ENCODE peak calls at places on chromosomes 7 and 10, in nine cellular contexts. D is astrocyte of the cerebellum; M is BE2C; E is HCT116; Z is activated CD8-positive, alpha-beta T cell treated with anti-CD3 and anti-CD28 coated beads for 36 hours; R is endothelial cell; H is ovary; S is progenitor cell of endocrine pancreas; F is chondrocyte. A is an unnamed sample.
A peak's percentile ranks its signal among the peaks of the same experiment; 100 is the strongest.

GRCh38 chr7:115561341-115562110 is 469.0 kb downstream of the TFEC start:
- DNase-seq in Z (no peak), E (no peak), M (no peak), S (no peak), H (no peak), R (no peak), F (no peak), D (peak; percentile 44), A (no peak)

GRCh38 chr10:4546500-4546899 is 279.5 kb upstream of the AKR1E2 start:
- DNase-seq in M (no peak), D (peak; percentile 55), F (no peak), Z (peak; percentile 55), S (no peak), H (no peak), E (peak; percentile 16), R (no peak), A (no peak)

GRCh38 chr10:49309691-49310371 is 10.9 kb downstream of the C10orf71 start:
- DNase-seq in S (no peak), M (no peak), Z (peak; percentile 52), E (no peak), D (no peak), F (no peak), H (no peak), R (no peak), A (peak; percentile 51)

GRCh38 chr7:35366167-35367155 is 112.6 kb upstream of the TBX20 start:
- DNase-seq in H (no peak), E (no peak), F (no peak), R (no peak), S (no peak), D (no peak), M (peak; percentile 38), Z (no peak), A (no peak)

GRCh38 chr10:79208251-79208983 is 138.9 kb upstream of the PPIF start:
- DNase-seq in F (peak; percentile 65), E (no peak), H (no peak), S (no peak), Z (no peak), M (no peak), D (no peak), R (no peak), A (no peak)

GRCh38 chr10:34392641-34393170 is 422.4 kb downstream of the PARD3 start:
- DNase-seq in S (no peak), H (no peak), M (no peak), Z (no peak), E (no peak), R (no peak), D (no peak), F (no peak), A (no peak)

GRCh38 chr7:77846317-77847092 is 47.9 kb downstream of the PHTF2 start:
- DNase-seq in M (no peak), E (no peak), H (no peak), F (no peak), R (no peak), D (no peak), Z (no peak), S (no peak), A (no peak)

GRCh38 chr7:84701524-84702306 is 485.1 kb downstream of the SEMA3D start:
- DNase-seq in D (peak; percentile 96), F (no peak), E (peak; percentile 94), M (no peak), Z (no peak), R (no peak), S (no peak), H (no peak), A (no peak)

GRCh38 chr7:27840314-27840713 is 100.4 kb downstream of the TAX1BP1 start:
- DNase-seq in H (no peak), S (no peak), Z (peak; percentile 53), D (no peak), F (no peak), E (no peak), R (no peak), M (no peak), A (no peak)

GRCh38 chr7:139991267-139991666 is 71.5 kb downstream of the PARP12 start:
- DNase-seq in Z (no peak), M (no peak), S (no peak), H (no peak), D (no peak), R (no peak), E (peak; percentile 16), F (peak; percentile 7), A (no peak)

GRCh38 chr10:124745678-124746077 is 1.5 kb upstream of the FAM53B start:
- DNase-seq in M (no peak), F (no peak), E (peak; percentile 56), S (no peak), D (peak; percentile 40), Z (no peak), H (no peak), R (no peak), A (no peak)

GRCh38 chr10:133237241-133238065 is at the start of gene VENTX:
- DNase-seq in Z (no peak), R (no peak), F (no peak), E (no peak), H (no peak), M (peak; percentile 58), S (peak; percentile 39), D (no peak), A (no peak)

GRCh38 chr10:52316500-52316899 is 2.4 kb downstream of the DKK1 start:
- DNase-seq in D (no peak), Z (no peak), E (no peak), M (no peak), H (no peak), R (no peak), S (no peak), F (no peak), A (no peak)

GRCh38 chr7:86914468-86915054 is 144.9 kb downstream of the ELAPOR2 start:
- DNase-seq in S (no peak), M (no peak), H (no peak), Z (no peak), F (no peak), D (no peak), R (no peak), E (no peak), A (no peak)

GRCh38 chr7:114083714-114084113 is 164.9 kb upstream of the PPP1R3A start:
- DNase-seq in R (no peak), D (no peak), E (no peak), Z (no peak), H (no peak), M (no peak), S (no peak), F (no peak), A (peak; percentile 27)

GRCh38 chr7:55571534-55572377 is 546 bp downstream of the VOPP1 start:
- DNase-seq in H (peak; percentile 53), F (peak; percentile 88), D (no peak), M (peak; percentile 54), R (peak; percentile 57), S (peak; percentile 51), E (no peak), Z (peak; percentile 69), A (peak; percentile 65)

GRCh38 chr10:11245510-11245909 is 227.8 kb downstream of the CELF2 start:
- DNase-seq in Z (peak; percentile 52), F (no peak), S (no peak), M (no peak), D (no peak), E (no peak), R (no peak), H (no peak), A (no peak)

GRCh38 chr10:84541289-84541637 is 212.9 kb downstream of the CCSER2 start:
- DNase-seq in R (no peak), H (no peak), Z (no peak), E (no peak), M (no peak), S (no peak), D (no peak), F (no peak), A (no peak)
- TF ChIP-seq CTCF in R (no peak), H (no peak), Z (no peak), E (peak; percentile 49), M (peak; percentile 7), S (peak; percentile 27), D (peak; percentile 11), F (no peak), A (no peak)

DNA sequence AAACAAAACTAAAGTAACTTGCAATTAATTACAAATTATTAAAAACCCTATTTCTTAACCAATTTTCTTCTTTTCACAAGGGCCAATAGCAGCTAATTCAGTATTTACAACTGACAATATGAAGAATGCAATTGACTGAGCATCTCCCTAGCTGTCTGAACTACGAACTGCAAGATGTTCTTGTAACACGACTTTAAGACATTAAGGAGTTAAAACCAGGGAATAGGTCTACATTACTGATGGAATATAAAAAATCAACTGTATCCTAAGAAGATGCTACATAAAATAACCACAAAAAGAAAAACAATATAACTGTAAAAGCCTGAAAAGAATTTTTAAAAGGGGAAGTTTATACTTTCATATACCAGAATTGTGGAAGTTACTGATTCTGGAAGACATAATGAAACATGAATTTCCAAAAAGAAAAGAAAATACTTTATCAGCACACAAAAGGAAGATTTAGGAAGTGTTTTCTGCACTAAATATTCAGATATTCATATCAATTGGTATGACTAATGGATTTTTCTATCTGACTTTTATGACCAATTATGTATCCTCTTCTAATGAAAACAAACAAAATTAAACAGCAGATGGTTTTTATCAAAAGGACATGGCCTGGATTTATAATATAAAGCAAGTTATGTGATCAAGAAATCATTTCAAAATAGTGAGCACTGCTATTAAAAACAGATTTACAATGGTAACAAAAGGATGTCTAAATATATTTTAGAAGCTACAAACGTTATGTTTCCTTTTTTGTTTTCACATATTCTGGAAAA is 1.6 kb downstream of the GPR22 start:
- DNase-seq in F (no peak), S (no peak), E (no peak), R (no peak), D (no peak), M (no peak), H (no peak), Z (no peak), A (no peak)
- TF ChIP-seq CTCF in F (no peak), S (no peak), E (no peak), R (no peak), D (no peak), M (peak; percentile 40), H (no peak), Z (no peak), A (no peak)

GRCh38 chr7:80823066-80823465 is 95.8 kb downstream of the SEMA3C start:
- DNase-seq in M (no peak), D (no peak), H (no peak), Z (no peak), R (no peak), E (no peak), S (no peak), F (no peak), A (no peak)
- TF ChIP-seq CTCF in M (no peak), D (no peak), H (no peak), Z (no peak), R (no peak), E (no peak), S (no peak), F (no peak), A (no peak)

DNA sequence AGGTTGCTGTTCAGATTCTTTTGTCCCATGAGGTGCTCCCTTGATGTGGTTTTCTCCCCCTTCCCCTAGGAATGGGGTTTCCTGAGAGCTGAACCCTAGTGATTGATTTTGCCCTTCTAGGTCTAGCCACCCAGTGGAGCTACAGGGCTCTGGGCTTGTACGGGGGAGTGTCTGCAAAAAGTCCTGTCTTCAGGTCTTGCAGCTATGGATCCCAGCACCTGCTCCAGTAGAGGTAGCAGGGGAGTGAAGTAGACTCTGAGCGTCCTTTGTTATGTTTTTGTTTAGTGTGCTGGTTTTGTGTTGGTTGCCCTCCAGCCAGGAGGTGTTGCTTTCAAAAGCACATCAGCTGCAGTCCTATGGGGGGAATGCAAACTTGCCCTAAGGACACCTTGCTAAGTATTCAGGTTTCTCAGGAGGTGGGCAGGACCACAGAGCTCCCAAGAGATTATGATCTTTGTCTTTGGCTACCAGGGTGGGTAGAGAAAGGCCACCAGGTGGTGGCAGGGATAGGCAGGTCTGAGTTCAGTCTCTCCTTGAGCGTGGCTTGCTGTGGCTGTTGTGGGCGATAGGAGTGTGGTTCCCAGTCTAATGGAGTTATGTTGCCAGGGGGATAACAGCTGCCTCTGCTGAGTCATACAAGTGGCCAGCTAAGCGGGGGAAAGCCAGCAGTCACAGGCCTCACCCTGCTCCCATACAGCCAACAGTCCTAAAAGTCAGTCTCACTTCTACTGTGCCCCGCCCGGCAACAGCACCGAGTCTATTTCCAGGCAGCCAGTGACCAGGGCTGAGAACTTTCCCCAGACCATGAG is 92.4 kb upstream of the JCAD start:
- DNase-seq in M (peak; percentile 51), F (no peak), Z (peak; percentile 2), E (peak; percentile 36), S (no peak), R (no peak), H (no peak), D (peak; percentile 73), A (no peak)
- TF ChIP-seq CTCF in M (no peak), F (peak; percentile 25), Z (no peak), E (no peak), S (no peak), R (no peak), H (no peak), D (peak; percentile 17), A (no peak)